ENCODE peak calls at places on chromosomes 16 and 17, in seven cellular contexts. P is cardiac muscle cell; Q is breast epithelium; R is transverse colon; F is CD8-positive, alpha-beta T cell; V is left ventricle myocardium inferior; U is heart right ventricle. M is an unnamed sample.
A peak's percentile ranks its signal among the peaks of the same experiment; 100 is the strongest.

GRCh38 chr17:56833812-56834379 is at the start of the genes C17orf67 and DGKE:
- DNase-seq in R (peak; percentile 99), U (peak; percentile 98), P (peak; percentile 98), V (peak; percentile 98), Q (peak; percentile 96), F (peak; percentile 99), M (peak; percentile 98)

GRCh38 chr16:64736887-64737286 is 385.0 kb downstream of the CDH11 start:
- DNase-seq in Q (no peak), U (no peak), R (no peak), V (no peak), P (no peak), F (no peak), M (no peak)

GRCh38 chr16:87057291-87057881 is 259.8 kb downstream of the C16orf95 start:
- DNase-seq in R (no peak), U (no peak), Q (no peak), P (no peak), V (no peak), F (no peak), M (no peak)

GRCh38 chr17:81931189-81931556 is 3.6 kb upstream of the MAFG start:
- DNase-seq in U (no peak), Q (no peak), R (no peak), F (no peak), P (no peak), V (no peak), M (no peak)

GRCh38 chr17:8606415-8606814 is 24.1 kb downstream of the MYH10 start:
- DNase-seq in V (no peak), Q (no peak), R (no peak), P (peak; percentile 49), F (no peak), U (peak; percentile 36), M (no peak)

GRCh38 chr16:81688182-81688581 is 90.9 kb upstream of the PLCG2 start:
- DNase-seq in P (no peak), U (no peak), R (no peak), V (no peak), Q (no peak), F (peak; percentile 14), M (no peak)

GRCh38 chr16:19810817-19811731 is 73.6 kb downstream of the GPRC5B start:
- DNase-seq in V (no peak), Q (no peak), U (no peak), P (peak; percentile 84), F (no peak), R (no peak), M (no peak)

GRCh38 chr17:64328875-64329405 is 61.7 kb downstream of the PECAM1 start:
- DNase-seq in Q (no peak), V (no peak), P (no peak), R (no peak), F (no peak), U (no peak), M (no peak)

GRCh38 chr17:74691151-74691550 is 21.6 kb downstream of the CD300LF start:
- DNase-seq in F (no peak), Q (no peak), V (no peak), P (no peak), U (no peak), R (no peak), M (no peak)

GRCh38 chr16:19021747-19022146 is 38.0 kb downstream of the TMC7 start:
- DNase-seq in Q (no peak), R (no peak), F (no peak), P (no peak), U (no peak), V (no peak), M (no peak)

GRCh38 chr17:57085448-57086068 is 512 bp downstream of the AKAP1 start:
- DNase-seq in P (peak; percentile 36), F (peak; percentile 66), V (peak; percentile 65), Q (no peak), U (peak; percentile 59), R (peak; percentile 88), M (peak; percentile 64)

GRCh38 chr16:17370233-17371013 is 100.3 kb downstream of the XYLT1 start:
- DNase-seq in R (no peak), U (no peak), F (no peak), P (peak; percentile 8), Q (no peak), V (no peak), M (no peak)

GRCh38 chr17:40832840-40833239 is 10.4 kb upstream of the KRT10 start:
- DNase-seq in R (no peak), V (no peak), F (no peak), Q (no peak), U (no peak), P (no peak), M (no peak)

GRCh38 chr17:1762906-1763829 is 1.3 kb downstream of the SERPINF1 start:
- DNase-seq in P (peak; percentile 92), V (peak; percentile 46), F (peak; percentile 25), R (no peak), Q (no peak), U (peak; percentile 43), M (peak; percentile 18)

GRCh38 chr17:28363776-28364650 is 986 bp downstream of the SEBOX start:
- DNase-seq in U (no peak), P (no peak), R (no peak), V (no peak), F (no peak), Q (no peak), M (no peak)

GRCh38 chr16:8720080-8720966 is 45.9 kb downstream of the ABAT start:
- DNase-seq in V (no peak), F (no peak), U (peak; percentile 5), R (no peak), Q (no peak), P (no peak), M (no peak)

GRCh38 chr16:30485818-30486436 is 13.4 kb downstream of the ITGAL start:
- DNase-seq in P (peak; percentile 18), R (no peak), U (no peak), V (no peak), F (no peak), Q (no peak), M (no peak)

GRCh38 chr16:11429113-11429512 is 83.9 kb downstream of the RMI2 start:
- DNase-seq in U (no peak), P (no peak), R (no peak), Q (no peak), F (no peak), V (no peak), M (no peak)

GRCh38 chr17:2222901-2223616 is 80.5 kb downstream of the SMG6 start:
- DNase-seq in P (peak; percentile 81), V (peak; percentile 75), F (peak; percentile 55), U (peak; percentile 69), Q (no peak), R (peak; percentile 57), M (peak; percentile 37)

GRCh38 chr17:7993972-7994589 is 8.3 kb upstream of the GUCY2D start:
- DNase-seq in V (no peak), Q (no peak), U (peak; percentile 46), F (no peak), R (no peak), P (no peak), M (no peak)

GRCh38 chr17:5254414-5254813 is 19.8 kb upstream of the SCIMP start:
- DNase-seq in V (no peak), U (no peak), F (no peak), Q (no peak), R (no peak), P (no peak), M (no peak)

GRCh38 chr17:73650147-73650546 is 5.9 kb upstream of the SDK2 start:
- DNase-seq in R (peak; percentile 52), V (no peak), F (no peak), Q (no peak), P (peak; percentile 10), U (no peak), M (no peak)
- TF ChIP-seq CTCF in R (peak; percentile 26), V (peak; percentile 53), F (no peak), Q (no peak), P (peak; percentile 4), U (peak; percentile 52), M (peak; percentile 41)

GRCh38 chr16:56419740-56420548 is 5.4 kb downstream of the AMFR start:
- DNase-seq in Q (no peak), V (no peak), R (no peak), U (no peak), P (no peak), F (no peak), M (no peak)
- H3K27ac ChIP-seq in Q (no peak overlapping the region), V (no peak overlapping the region), R (no peak overlapping the region), U (no peak overlapping the region), P (no peak overlapping the region), F (no peak overlapping the region), M (no peak overlapping the region)

GRCh38 chr16:35552763-35553162 is 2093.4 kb downstream of the TP53TG3F start:
- DNase-seq in R (no peak), F (no peak), U (no peak), P (no peak), Q (no peak), V (no peak), M (no peak)
- H3K9me3 ChIP-seq in R (no peaks in the 10 kb centered on the region), F (no peaks in the 10 kb centered on the region), U (no peaks in the 10 kb centered on the region), P (no peaks in the 10 kb centered on the region), Q (peaks cover 7% of the 10 kb centered on the region), V (no peaks in the 10 kb centered on the region), M (no peaks in the 10 kb centered on the region)

DNA sequence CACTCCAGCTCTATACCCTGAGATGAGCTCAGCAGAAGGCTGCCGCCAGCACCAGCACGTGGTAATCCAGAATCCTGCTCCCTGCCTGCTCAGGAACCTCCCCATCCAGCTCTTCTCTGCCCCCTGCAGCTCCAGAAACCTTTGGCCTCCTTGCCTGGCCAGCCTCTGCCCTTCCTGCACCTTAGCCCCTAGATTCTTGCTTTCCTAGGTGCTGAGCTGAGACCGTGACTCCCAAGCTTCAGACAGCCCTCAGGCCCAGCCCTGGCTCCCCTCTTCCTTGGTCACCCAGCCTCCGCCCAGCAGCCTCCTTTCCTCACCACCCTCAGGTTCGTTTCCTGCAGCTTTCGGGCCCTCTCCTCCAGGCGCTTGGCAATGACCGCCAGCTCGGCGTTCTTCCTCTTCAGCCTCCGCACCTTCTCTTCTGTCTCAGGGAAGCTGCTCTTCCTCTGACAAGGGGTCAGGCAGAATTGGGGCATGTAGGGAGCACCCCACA is 2.6 kb downstream of the TSPOAP1 start:
- DNase-seq in U (no peak), P (no peak), R (no peak), F (no peak), Q (no peak), V (no peak), M (no peak)
- TF ChIP-seq CTCF in U (no peak), P (no peak), R (no peak), F (no peak), Q (no peak), V (no peak), M (no peak)

GRCh38 chr16:85360323-85361277 is 248.3 kb upstream of the CIBAR2 start:
- DNase-seq in F (no peak), U (no peak), R (peak; percentile 81), V (no peak), Q (no peak), P (no peak), M (peak; percentile 38)
- H3K27ac ChIP-seq in F (no peak overlapping the region), U (no peak overlapping the region), R (no peak overlapping the region), V (no peak overlapping the region), Q (no peak overlapping the region), P (no peak overlapping the region), M (no peak overlapping the region)

GRCh38 chr17:45900723-45901415 is 6.5 kb downstream of the MAPT start:
- DNase-seq in R (no peak), P (no peak), U (no peak), Q (no peak), F (no peak), V (no peak), M (no peak)
- H3K9me3 ChIP-seq in R (no peaks in the 10 kb centered on the region), P (no peaks in the 10 kb centered on the region), U (no peaks in the 10 kb centered on the region), Q (no peaks in the 10 kb centered on the region), F (no peaks in the 10 kb centered on the region), V (no peaks in the 10 kb centered on the region), M (no peaks in the 10 kb centered on the region)

GRCh38 chr16:85759631-85760419 is 8.9 kb upstream of the C16orf74 start:
- DNase-seq in U (no peak), F (peak; percentile 38), V (no peak), P (no peak), R (peak; percentile 66), Q (no peak), M (no peak)
- TF ChIP-seq CTCF in U (peak; percentile 28), F (peak; percentile 50), V (peak; percentile 44), P (peak; percentile 39), R (peak; percentile 46), Q (peak; percentile 58), M (peak; percentile 39)

M was measured in CD4-positive, alpha-beta T cell.